ENCODE peak calls at places on chromosomes 5 and 9, in five cellular contexts. Z is H54; T is CD8-positive, alpha-beta T cell; S is stomach; Q is left lung. E is an unnamed sample.
A peak's percentile ranks its signal among the peaks of the same experiment; 100 is the strongest.

GRCh38 chr9:113178087-113178486 is 27.3 kb downstream of the SLC31A2 start:
- DNase-seq in S (no peak), T (no peak), Q (no peak), Z (no peak), E (no peak)

GRCh38 chr5:172687983-172688734 is 47.1 kb downstream of the NEURL1B start:
- DNase-seq in Q (no peak), S (no peak), Z (no peak), T (no peak), E (no peak)

GRCh38 chr9:18861599-18862546 is 171.1 kb downstream of the SAXO1 start:
- DNase-seq in Z (no peak), T (no peak), S (no peak), Q (no peak), E (no peak)

GRCh38 chr5:78509884-78510769 is 138.4 kb downstream of the LHFPL2 start:
- DNase-seq in Q (peak; percentile 98), Z (no peak), S (peak; percentile 85), T (peak; percentile 2), E (peak; percentile 75)

GRCh38 chr5:51968756-51969155 is 585.5 kb downstream of the ISL1 start:
- DNase-seq in Q (no peak), Z (no peak), T (no peak), S (no peak), E (no peak)

GRCh38 chr5:149166128-149166527 is 24.8 kb downstream of the ABLIM3 start:
- DNase-seq in Q (no peak), Z (no peak), T (no peak), S (no peak), E (no peak)

GRCh38 chr5:31362931-31363568 is 168.8 kb downstream of the DROSHA start:
- DNase-seq in Q (no peak), T (no peak), Z (no peak), S (no peak), E (no peak)

GRCh38 chr5:127840198-127840524 is 137.0 kb downstream of the CCDC192 start:
- DNase-seq in Q (no peak), Z (no peak), T (no peak), S (no peak), E (no peak)

GRCh38 chr5:109916481-109917153 is 226.9 kb downstream of the MAN2A1 start:
- DNase-seq in S (no peak), Z (no peak), T (no peak), Q (no peak), E (no peak)

GRCh38 chr9:3880851-3881250 is 355.1 kb upstream of the RFX3 start:
- DNase-seq in Z (peak; percentile 47), Q (no peak), S (no peak), T (no peak), E (no peak)

E was measured in suprapubic skin.